ENCODE peak calls at places on chromosomes 16 and 17, in ten cellular contexts. T is NAMALWA; K is head of caudate nucleus; I is T-helper 1 cell; O is activated naive CD4-positive, alpha-beta T cell treated with anti-CD3 and anti-CD28 coated beads, Interleukin-2, amount 50 U/mL, for 16 hours; G is NCI-H1092; Q is frontal cortex; Z is tibial artery; U is GM04504; H is EL. E is an unnamed sample.

GRCh38 chr17:13437966-13438779 is 163.6 kb downstream of the HS3ST3A1 start:
- DNase-seq in K (no peak), Z (no peak), H (no peak), I (no peak), T (no peak), O (no peak), Q (no peak), U (no peak), G (no peak), E (no peak)

GRCh38 chr16:83470406-83470805 is 337.4 kb upstream of the HSBP1 start:
- DNase-seq in T (no peak), I (no peak), Q (no peak), H (peak; percentile 83), G (no peak), U (no peak), O (no peak), Z (no peak), K (no peak), E (peak; percentile 52)

GRCh38 chr17:6420173-6420641 is 14.7 kb downstream of the AIPL1 start:
- DNase-seq in K (no peak), U (no peak), G (no peak), Z (no peak), I (peak; percentile 15), Q (no peak), T (no peak), O (peak; percentile 31), H (no peak), E (no peak)

GRCh38 chr17:55577011-55577586 is 65.8 kb upstream of the SMIM36 start:
- DNase-seq in O (peak; percentile 25), H (peak; percentile 71), Q (no peak), K (no peak), U (peak; percentile 54), Z (no peak), I (peak; percentile 15), G (no peak), T (peak; percentile 36), E (no peak)

GRCh38 chr17:82979718-82980117 is 99.7 kb upstream of the METRNL start:
- DNase-seq in I (no peak), T (no peak), G (no peak), U (no peak), Z (no peak), K (no peak), H (no peak), Q (no peak), O (no peak), E (no peak)

GRCh38 chr17:933168-934083 is 46.1 kb downstream of the NXN start:
- DNase-seq in I (no peak), H (peak; percentile 98), O (no peak), Z (no peak), T (no peak), Q (no peak), G (no peak), K (no peak), U (peak; percentile 54), E (peak; percentile 95)

GRCh38 chr17:28878981-28879380 is 18.6 kb downstream of the FLOT2 start:
- DNase-seq in H (peak; percentile 36), U (no peak), Q (no peak), Z (no peak), G (no peak), I (no peak), K (no peak), O (no peak), T (peak; percentile 68), E (no peak)

GRCh38 chr16:68296693-68297092 is 14.1 kb downstream of the SLC7A6OS start:
- DNase-seq in K (no peak), Q (no peak), Z (no peak), O (no peak), H (no peak), I (no peak), T (no peak), G (no peak), U (no peak), E (no peak)

GRCh38 chr17:72411124-72411563 is 290.3 kb downstream of the SOX9 start:
- DNase-seq in G (no peak), K (no peak), I (no peak), H (no peak), Z (no peak), T (no peak), Q (no peak), O (no peak), U (no peak), E (no peak)

GRCh38 chr17:61474235-61474927 is 22.2 kb downstream of the TBX4 start:
- DNase-seq in Q (no peak), K (no peak), U (no peak), G (no peak), H (peak; percentile 55), O (no peak), T (no peak), Z (peak; percentile 23), I (no peak), E (peak; percentile 89)

GRCh38 chr16:22360963-22361659 is 13.3 kb downstream of the CDR2 start:
- DNase-seq in T (no peak), U (no peak), H (no peak), I (no peak), K (no peak), Q (no peak), Z (no peak), O (no peak), G (no peak), E (no peak)

GRCh38 chr16:27355610-27356009 is 41.8 kb downstream of the IL4R start:
- DNase-seq in G (no peak), O (peak; percentile 62), Z (peak; percentile 78), U (no peak), I (no peak), H (peak; percentile 13), K (no peak), Q (no peak), T (peak; percentile 25), E (no peak)

GRCh38 chr17:7914771-7915610 is 1.1 kb downstream of the RNF227 start:
- DNase-seq in G (no peak), Z (peak; percentile 78), Q (no peak), O (no peak), U (peak; percentile 11), T (no peak), K (no peak), H (no peak), I (no peak), E (no peak)

GRCh38 chr17:42673266-42673884 is 3.4 kb downstream of the PLEKHH3 start:
- DNase-seq in T (no peak), Z (peak; percentile 75), H (no peak), G (no peak), K (no peak), O (no peak), I (no peak), Q (no peak), U (no peak), E (no peak)

GRCh38 chr17:36931697-36932382 is 5.4 kb upstream of the LHX1 start:
- DNase-seq in I (no peak), Q (peak; percentile 34), G (peak; percentile 11), Z (no peak), U (no peak), K (no peak), O (no peak), T (no peak), H (no peak), E (no peak)

GRCh38 chr17:41439375-41439774 is 1.4 kb downstream of the KRT38 start:
- DNase-seq in K (no peak), T (no peak), G (no peak), U (no peak), O (no peak), Z (no peak), I (no peak), H (peak; percentile 25), Q (no peak), E (no peak)

GRCh38 chr17:14506364-14506763 is 205.5 kb downstream of the HS3ST3B1 start:
- DNase-seq in O (no peak), Z (no peak), T (no peak), G (no peak), I (no peak), Q (no peak), K (no peak), H (no peak), U (no peak), E (no peak)

E was measured in AG09309.